ENCODE peak calls at places on chromosomes 5 and 9, in six cellular contexts. One of them, this sample, is unnamed.

GRCh38 chr5:148029131-148029530 is 34.6 kb upstream of the SPINK5 start:
- DNase-seq in astrocyte of the spinal cord: no peak
- DNase-seq in endothelial cell: no peak
- DNase-seq in DMS 273 treated with DMSO at 0.1 percent for 48 hours: no peak
- DNase-seq in activated naive CD4-positive, alpha-beta T cell treated with anti-CD3 and anti-CD28 coated beads, Interleukin-2, amount 50 U/mL, for 16 hours: no peak
- DNase-seq in CD4-positive, alpha-beta memory T cell: no peak
- DNase-seq in this sample: no peak

GRCh38 chr9:8401961-8402701 is 602.6 kb upstream of the DMAC1 start:
- DNase-seq in astrocyte of the spinal cord: no peak
- DNase-seq in endothelial cell: no peak
- DNase-seq in DMS 273 treated with DMSO at 0.1 percent for 48 hours: no peak
- DNase-seq in activated naive CD4-positive, alpha-beta T cell treated with anti-CD3 and anti-CD28 coated beads, Interleukin-2, amount 50 U/mL, for 16 hours: no peak
- DNase-seq in CD4-positive, alpha-beta memory T cell: no peak
- DNase-seq in this sample: no peak

GRCh38 chr9:489198-490197 is 274.8 kb downstream of the DOCK8 start:
- DNase-seq in astrocyte of the spinal cord: no peak
- DNase-seq in endothelial cell: no peak
- DNase-seq in DMS 273 treated with DMSO at 0.1 percent for 48 hours: no peak
- DNase-seq in activated naive CD4-positive, alpha-beta T cell treated with anti-CD3 and anti-CD28 coated beads, Interleukin-2, amount 50 U/mL, for 16 hours: no peak
- DNase-seq in CD4-positive, alpha-beta memory T cell: no peak
- DNase-seq in this sample: no peak

GRCh38 chr5:54881286-54882005 is 103.9 kb downstream of the ESM1 start:
- DNase-seq in astrocyte of the spinal cord: peak; percentile 63
- DNase-seq in endothelial cell: no peak
- DNase-seq in DMS 273 treated with DMSO at 0.1 percent for 48 hours: no peak
- DNase-seq in activated naive CD4-positive, alpha-beta T cell treated with anti-CD3 and anti-CD28 coated beads, Interleukin-2, amount 50 U/mL, for 16 hours: no peak
- DNase-seq in CD4-positive, alpha-beta memory T cell: peak; percentile 16
- DNase-seq in this sample: peak; percentile 89

GRCh38 chr9:124757589-124757988 is 13.5 kb downstream of the NR6A1 start:
- DNase-seq in astrocyte of the spinal cord: no peak
- DNase-seq in endothelial cell: no peak
- DNase-seq in DMS 273 treated with DMSO at 0.1 percent for 48 hours: no peak
- DNase-seq in activated naive CD4-positive, alpha-beta T cell treated with anti-CD3 and anti-CD28 coated beads, Interleukin-2, amount 50 U/mL, for 16 hours: no peak
- DNase-seq in CD4-positive, alpha-beta memory T cell: no peak
- DNase-seq in this sample: no peak

GRCh38 chr5:170363671-170364070 is 25.5 kb downstream of the KCNMB1 start:
- DNase-seq in astrocyte of the spinal cord: no peak
- DNase-seq in endothelial cell: no peak
- DNase-seq in DMS 273 treated with DMSO at 0.1 percent for 48 hours: no peak
- DNase-seq in activated naive CD4-positive, alpha-beta T cell treated with anti-CD3 and anti-CD28 coated beads, Interleukin-2, amount 50 U/mL, for 16 hours: no peak
- DNase-seq in CD4-positive, alpha-beta memory T cell: no peak
- DNase-seq in this sample: no peak

GRCh38 chr9:76310577-76310976 is 83.6 kb downstream of the RFK start:
- DNase-seq in astrocyte of the spinal cord: no peak
- DNase-seq in endothelial cell: no peak
- DNase-seq in DMS 273 treated with DMSO at 0.1 percent for 48 hours: no peak
- DNase-seq in activated naive CD4-positive, alpha-beta T cell treated with anti-CD3 and anti-CD28 coated beads, Interleukin-2, amount 50 U/mL, for 16 hours: no peak
- DNase-seq in CD4-positive, alpha-beta memory T cell: no peak
- DNase-seq in this sample: no peak

GRCh38 chr9:130256644-130257043 is 8.9 kb upstream of the HMCN2 start:
- DNase-seq in astrocyte of the spinal cord: no peak
- DNase-seq in endothelial cell: no peak
- DNase-seq in DMS 273 treated with DMSO at 0.1 percent for 48 hours: no peak
- DNase-seq in activated naive CD4-positive, alpha-beta T cell treated with anti-CD3 and anti-CD28 coated beads, Interleukin-2, amount 50 U/mL, for 16 hours: no peak
- DNase-seq in CD4-positive, alpha-beta memory T cell: no peak
- DNase-seq in this sample: no peak

GRCh38 chr5:81286059-81286617 is 15.2 kb upstream of the ZCCHC9 start:
- DNase-seq in astrocyte of the spinal cord: no peak
- DNase-seq in endothelial cell: no peak
- DNase-seq in DMS 273 treated with DMSO at 0.1 percent for 48 hours: no peak
- DNase-seq in activated naive CD4-positive, alpha-beta T cell treated with anti-CD3 and anti-CD28 coated beads, Interleukin-2, amount 50 U/mL, for 16 hours: no peak
- DNase-seq in CD4-positive, alpha-beta memory T cell: no peak
- DNase-seq in this sample: no peak

GRCh38 chr5:76413746-76414145 is 10.7 kb downstream of the IQGAP2 start:
- DNase-seq in astrocyte of the spinal cord: no peak
- DNase-seq in endothelial cell: no peak
- DNase-seq in DMS 273 treated with DMSO at 0.1 percent for 48 hours: no peak
- DNase-seq in activated naive CD4-positive, alpha-beta T cell treated with anti-CD3 and anti-CD28 coated beads, Interleukin-2, amount 50 U/mL, for 16 hours: no peak
- DNase-seq in CD4-positive, alpha-beta memory T cell: no peak
- DNase-seq in this sample: no peak

GRCh38 chr5:81703840-81704239 is 47.1 kb downstream of the SSBP2 start:
- DNase-seq in astrocyte of the spinal cord: no peak
- DNase-seq in endothelial cell: no peak
- DNase-seq in DMS 273 treated with DMSO at 0.1 percent for 48 hours: no peak
- DNase-seq in activated naive CD4-positive, alpha-beta T cell treated with anti-CD3 and anti-CD28 coated beads, Interleukin-2, amount 50 U/mL, for 16 hours: no peak
- DNase-seq in CD4-positive, alpha-beta memory T cell: no peak
- DNase-seq in this sample: no peak

GRCh38 chr9:124030969-124031451 is 19.4 kb downstream of the LHX2 start:
- DNase-seq in astrocyte of the spinal cord: peak; percentile 28
- DNase-seq in endothelial cell: no peak
- DNase-seq in DMS 273 treated with DMSO at 0.1 percent for 48 hours: no peak
- DNase-seq in activated naive CD4-positive, alpha-beta T cell treated with anti-CD3 and anti-CD28 coated beads, Interleukin-2, amount 50 U/mL, for 16 hours: no peak
- DNase-seq in CD4-positive, alpha-beta memory T cell: no peak
- DNase-seq in this sample: no peak

GRCh38 chr9:16727452-16728127 is 142.9 kb downstream of the BNC2 start:
- DNase-seq in astrocyte of the spinal cord: peak; percentile 57
- DNase-seq in endothelial cell: no peak
- DNase-seq in DMS 273 treated with DMSO at 0.1 percent for 48 hours: peak; percentile 73
- DNase-seq in activated naive CD4-positive, alpha-beta T cell treated with anti-CD3 and anti-CD28 coated beads, Interleukin-2, amount 50 U/mL, for 16 hours: no peak
- DNase-seq in CD4-positive, alpha-beta memory T cell: no peak
- DNase-seq in this sample: peak; percentile 35

GRCh38 chr9:80382523-80382922 is 810.8 kb downstream of the TLE4 start:
- DNase-seq in astrocyte of the spinal cord: no peak
- DNase-seq in endothelial cell: no peak
- DNase-seq in DMS 273 treated with DMSO at 0.1 percent for 48 hours: no peak
- DNase-seq in activated naive CD4-positive, alpha-beta T cell treated with anti-CD3 and anti-CD28 coated beads, Interleukin-2, amount 50 U/mL, for 16 hours: no peak
- DNase-seq in CD4-positive, alpha-beta memory T cell: no peak
- DNase-seq in this sample: no peak

GRCh38 chr5:98789029-98789428 is 15.6 kb downstream of the RGMB start:
- DNase-seq in astrocyte of the spinal cord: no peak
- DNase-seq in endothelial cell: no peak
- DNase-seq in DMS 273 treated with DMSO at 0.1 percent for 48 hours: no peak
- DNase-seq in activated naive CD4-positive, alpha-beta T cell treated with anti-CD3 and anti-CD28 coated beads, Interleukin-2, amount 50 U/mL, for 16 hours: no peak
- DNase-seq in CD4-positive, alpha-beta memory T cell: no peak
- DNase-seq in this sample: no peak

GRCh38 chr5:159097461-159098284 is 2.0 kb downstream of the EBF1 start:
- DNase-seq in astrocyte of the spinal cord: peak; percentile 49
- DNase-seq in endothelial cell: peak; percentile 33
- DNase-seq in DMS 273 treated with DMSO at 0.1 percent for 48 hours: no peak
- DNase-seq in activated naive CD4-positive, alpha-beta T cell treated with anti-CD3 and anti-CD28 coated beads, Interleukin-2, amount 50 U/mL, for 16 hours: no peak
- DNase-seq in CD4-positive, alpha-beta memory T cell: no peak
- DNase-seq in this sample: no peak

GRCh38 chr9:113999256-114000062 is 78.6 kb downstream of the AMBP start:
- DNase-seq in astrocyte of the spinal cord: no peak
- DNase-seq in endothelial cell: no peak
- DNase-seq in DMS 273 treated with DMSO at 0.1 percent for 48 hours: no peak
- DNase-seq in activated naive CD4-positive, alpha-beta T cell treated with anti-CD3 and anti-CD28 coated beads, Interleukin-2, amount 50 U/mL, for 16 hours: no peak
- DNase-seq in CD4-positive, alpha-beta memory T cell: no peak
- DNase-seq in this sample: no peak

GRCh38 chr5:146731909-146732659 is 146.5 kb downstream of the PPP2R2B start:
- DNase-seq in astrocyte of the spinal cord: peak; percentile 94
- DNase-seq in endothelial cell: no peak
- DNase-seq in DMS 273 treated with DMSO at 0.1 percent for 48 hours: no peak
- DNase-seq in activated naive CD4-positive, alpha-beta T cell treated with anti-CD3 and anti-CD28 coated beads, Interleukin-2, amount 50 U/mL, for 16 hours: no peak
- DNase-seq in CD4-positive, alpha-beta memory T cell: no peak
- DNase-seq in this sample: peak; percentile 94

GRCh38 chr9:16642421-16643109 is 227.9 kb downstream of the BNC2 start:
- DNase-seq in astrocyte of the spinal cord: peak; percentile 33
- DNase-seq in endothelial cell: no peak
- DNase-seq in DMS 273 treated with DMSO at 0.1 percent for 48 hours: no peak
- DNase-seq in activated naive CD4-positive, alpha-beta T cell treated with anti-CD3 and anti-CD28 coated beads, Interleukin-2, amount 50 U/mL, for 16 hours: no peak
- DNase-seq in CD4-positive, alpha-beta memory T cell: no peak
- DNase-seq in this sample: no peak

GRCh38 chr5:126852916-126853315 is 76.0 kb downstream of the LMNB1 start:
- DNase-seq in astrocyte of the spinal cord: no peak
- DNase-seq in endothelial cell: no peak
- DNase-seq in DMS 273 treated with DMSO at 0.1 percent for 48 hours: no peak
- DNase-seq in activated naive CD4-positive, alpha-beta T cell treated with anti-CD3 and anti-CD28 coated beads, Interleukin-2, amount 50 U/mL, for 16 hours: no peak
- DNase-seq in CD4-positive, alpha-beta memory T cell: no peak
- DNase-seq in this sample: no peak

GRCh38 chr5:169265888-169266287 is 35.1 kb downstream of the SLIT3 start:
- DNase-seq in astrocyte of the spinal cord: peak; percentile 5
- DNase-seq in endothelial cell: no peak
- DNase-seq in DMS 273 treated with DMSO at 0.1 percent for 48 hours: no peak
- DNase-seq in activated naive CD4-positive, alpha-beta T cell treated with anti-CD3 and anti-CD28 coated beads, Interleukin-2, amount 50 U/mL, for 16 hours: no peak
- DNase-seq in CD4-positive, alpha-beta memory T cell: no peak
- DNase-seq in this sample: peak; percentile 27

GRCh38 chr5:136028782-136029742 is at the start of gene TGFBI:
- DNase-seq in astrocyte of the spinal cord: peak; percentile 75
- DNase-seq in endothelial cell: peak; percentile 70
- DNase-seq in DMS 273 treated with DMSO at 0.1 percent for 48 hours: no peak
- DNase-seq in activated naive CD4-positive, alpha-beta T cell treated with anti-CD3 and anti-CD28 coated beads, Interleukin-2, amount 50 U/mL, for 16 hours: no peak
- DNase-seq in CD4-positive, alpha-beta memory T cell: peak; percentile 27
- DNase-seq in this sample: no peak

GRCh38 chr5:155089649-155090048 is 76.1 kb downstream of the KIF4B start:
- DNase-seq in astrocyte of the spinal cord: no peak
- DNase-seq in endothelial cell: no peak
- DNase-seq in DMS 273 treated with DMSO at 0.1 percent for 48 hours: no peak
- DNase-seq in activated naive CD4-positive, alpha-beta T cell treated with anti-CD3 and anti-CD28 coated beads, Interleukin-2, amount 50 U/mL, for 16 hours: no peak
- DNase-seq in CD4-positive, alpha-beta memory T cell: no peak
- DNase-seq in this sample: peak; percentile 21

GRCh38 chr5:87400305-87400899 is 12.3 kb downstream of the CCNH start:
- DNase-seq in astrocyte of the spinal cord: peak; percentile 53
- DNase-seq in endothelial cell: no peak
- DNase-seq in DMS 273 treated with DMSO at 0.1 percent for 48 hours: peak; percentile 1
- DNase-seq in activated naive CD4-positive, alpha-beta T cell treated with anti-CD3 and anti-CD28 coated beads, Interleukin-2, amount 50 U/mL, for 16 hours: no peak
- DNase-seq in CD4-positive, alpha-beta memory T cell: peak; percentile 55
- DNase-seq in this sample: peak; percentile 56

GRCh38 chr5:65742565-65743231 is 20.7 kb downstream of the NLN start:
- DNase-seq in astrocyte of the spinal cord: peak; percentile 86
- DNase-seq in endothelial cell: peak; percentile 18
- DNase-seq in DMS 273 treated with DMSO at 0.1 percent for 48 hours: no peak
- DNase-seq in activated naive CD4-positive, alpha-beta T cell treated with anti-CD3 and anti-CD28 coated beads, Interleukin-2, amount 50 U/mL, for 16 hours: peak; percentile 18
- DNase-seq in CD4-positive, alpha-beta memory T cell: peak; percentile 16
- DNase-seq in this sample: peak; percentile 63

GRCh38 chr5:158487156-158487555 is 612.6 kb downstream of the EBF1 start:
- DNase-seq in astrocyte of the spinal cord: no peak
- DNase-seq in endothelial cell: no peak
- DNase-seq in DMS 273 treated with DMSO at 0.1 percent for 48 hours: no peak
- DNase-seq in activated naive CD4-positive, alpha-beta T cell treated with anti-CD3 and anti-CD28 coated beads, Interleukin-2, amount 50 U/mL, for 16 hours: no peak
- DNase-seq in CD4-positive, alpha-beta memory T cell: no peak
- DNase-seq in this sample: no peak

GRCh38 chr9:95817205-95817604 is 58.3 kb upstream of the ERCC6L2 start:
- DNase-seq in astrocyte of the spinal cord: no peak
- DNase-seq in endothelial cell: no peak
- DNase-seq in DMS 273 treated with DMSO at 0.1 percent for 48 hours: no peak
- DNase-seq in activated naive CD4-positive, alpha-beta T cell treated with anti-CD3 and anti-CD28 coated beads, Interleukin-2, amount 50 U/mL, for 16 hours: no peak
- DNase-seq in CD4-positive, alpha-beta memory T cell: no peak
- DNase-seq in this sample: no peak

GRCh38 chr5:102670224-102670836 is 84.8 kb upstream of the PAM start:
- DNase-seq in astrocyte of the spinal cord: no peak
- DNase-seq in endothelial cell: peak; percentile 44
- DNase-seq in DMS 273 treated with DMSO at 0.1 percent for 48 hours: peak; percentile 39
- DNase-seq in activated naive CD4-positive, alpha-beta T cell treated with anti-CD3 and anti-CD28 coated beads, Interleukin-2, amount 50 U/mL, for 16 hours: no peak
- DNase-seq in CD4-positive, alpha-beta memory T cell: no peak
- DNase-seq in this sample: peak; percentile 33

GRCh38 chr9:97880336-97880735 is 27.3 kb downstream of the FOXE1 start:
- DNase-seq in astrocyte of the spinal cord: peak; percentile 8
- DNase-seq in endothelial cell: no peak
- DNase-seq in DMS 273 treated with DMSO at 0.1 percent for 48 hours: no peak
- DNase-seq in activated naive CD4-positive, alpha-beta T cell treated with anti-CD3 and anti-CD28 coated beads, Interleukin-2, amount 50 U/mL, for 16 hours: no peak
- DNase-seq in CD4-positive, alpha-beta memory T cell: no peak
- DNase-seq in this sample: no peak

GRCh38 chr5:7917130-7918123 is 48.5 kb downstream of the MTRR start:
- DNase-seq in astrocyte of the spinal cord: no peak
- DNase-seq in endothelial cell: no peak
- DNase-seq in DMS 273 treated with DMSO at 0.1 percent for 48 hours: no peak
- DNase-seq in activated naive CD4-positive, alpha-beta T cell treated with anti-CD3 and anti-CD28 coated beads, Interleukin-2, amount 50 U/mL, for 16 hours: no peak
- DNase-seq in CD4-positive, alpha-beta memory T cell: no peak
- DNase-seq in this sample: no peak

GRCh38 chr5:88480245-88480644 is 211.6 kb upstream of the TMEM161B start:
- DNase-seq in astrocyte of the spinal cord: peak; percentile 15
- DNase-seq in endothelial cell: no peak
- DNase-seq in DMS 273 treated with DMSO at 0.1 percent for 48 hours: peak; percentile 86
- DNase-seq in activated naive CD4-positive, alpha-beta T cell treated with anti-CD3 and anti-CD28 coated beads, Interleukin-2, amount 50 U/mL, for 16 hours: no peak
- DNase-seq in CD4-positive, alpha-beta memory T cell: no peak
- DNase-seq in this sample: no peak

GRCh38 chr9:19748278-19749126 is 40.3 kb downstream of the SLC24A2 start:
- DNase-seq in astrocyte of the spinal cord: no peak
- DNase-seq in endothelial cell: no peak
- DNase-seq in DMS 273 treated with DMSO at 0.1 percent for 48 hours: peak; percentile 18
- DNase-seq in activated naive CD4-positive, alpha-beta T cell treated with anti-CD3 and anti-CD28 coated beads, Interleukin-2, amount 50 U/mL, for 16 hours: no peak
- DNase-seq in CD4-positive, alpha-beta memory T cell: no peak
- DNase-seq in this sample: peak; percentile 79

This sample was measured in HT1080.